ENCODE peak calls at places on chromosomes 13 and 19, in seven cellular contexts. I is heart right ventricle, D is PC-3, E is K562, H is testis, O is adrenal gland, Y is lung. Z is an unnamed sample.
A peak's percentile ranks its signal among the peaks of the same experiment; 100 is the strongest.

GRCh38 chr19:38543807-38544568 is 73.8 kb downstream of the MAP4K1 start:
- DNase-seq in I (peak; percentile 50), Y (peak; percentile 54), O (peak; percentile 83), D (peak; percentile 80), H (peak; percentile 74), E (peak; percentile 98), Z (peak; percentile 91)

GRCh38 chr13:73861136-73861535 is 273.1 kb downstream of the KLF12 start:
- DNase-seq in I (no peak), O (no peak), Y (no peak), E (no peak), D (no peak), H (no peak), Z (no peak)

GRCh38 chr19:19327672-19328071 is 7.0 kb downstream of the MAU2 start:
- DNase-seq in H (no peak), D (no peak), O (no peak), I (no peak), E (no peak), Y (no peak), Z (no peak)

GRCh38 chr13:57123660-57124059 is 17.1 kb upstream of the PRR20A start:
- DNase-seq in H (no peak), Y (no peak), E (no peak), O (no peak), I (peak; percentile 73), D (no peak), Z (peak; percentile 30)

GRCh38 chr13:73259061-73259908 is 200.5 kb downstream of the KLF5 start:
- DNase-seq in H (no peak), E (no peak), Y (no peak), O (no peak), I (no peak), D (no peak), Z (no peak)

GRCh38 chr13:45156565-45157361 is 36.5 kb downstream of the GTF2F2 start:
- DNase-seq in O (no peak), D (no peak), H (no peak), I (no peak), Y (no peak), E (no peak), Z (no peak)

GRCh38 chr13:39897636-39898035 is 242.2 kb downstream of the COG6 start:
- DNase-seq in D (no peak), Y (no peak), H (no peak), I (no peak), E (no peak), O (no peak), Z (no peak)

GRCh38 chr13:20848944-20849343 is 53.6 kb downstream of the XPO4 start:
- DNase-seq in E (no peak), D (no peak), H (no peak), Y (no peak), O (no peak), I (no peak), Z (peak; percentile 45)

GRCh38 chr19:10617409-10618121 is 7.8 kb upstream of the SLC44A2 start:
- DNase-seq in Y (no peak), E (peak; percentile 37), D (peak; percentile 92), O (no peak), I (no peak), H (no peak), Z (no peak)

GRCh38 chr13:31223215-31223614 is 23.4 kb downstream of the B3GLCT start:
- DNase-seq in D (no peak), E (no peak), O (no peak), Y (no peak), H (no peak), I (no peak), Z (no peak)

GRCh38 chr19:37074819-37075362 is 3.3 kb upstream of the ZNF420 start:
- DNase-seq in D (no peak), H (no peak), O (no peak), Y (no peak), E (no peak), I (no peak), Z (no peak)

GRCh38 chr13:30186644-30187431 is 120.5 kb downstream of the KATNAL1 start:
- DNase-seq in O (no peak), Y (no peak), I (no peak), D (no peak), H (no peak), E (no peak), Z (no peak)

GRCh38 chr19:23882493-23882892 is 32.2 kb upstream of the ZNF726 start:
- DNase-seq in E (no peak), O (no peak), H (peak; percentile 76), D (no peak), I (no peak), Y (no peak), Z (no peak)

GRCh38 chr13:94549241-94550029 is 46.5 kb downstream of the TGDS start:
- DNase-seq in D (peak; percentile 92), E (peak; percentile 81), I (peak; percentile 93), Y (peak; percentile 88), O (peak; percentile 90), H (peak; percentile 95), Z (peak; percentile 98)

GRCh38 chr13:112723771-112724170 is 33.9 kb downstream of the ATP11A start:
- DNase-seq in I (no peak), D (no peak), E (no peak), O (no peak), Y (no peak), H (no peak), Z (no peak)

GRCh38 chr13:112720814-112721197 is 31.0 kb downstream of the ATP11A start:
- DNase-seq in I (no peak), Y (no peak), D (no peak), E (no peak), H (no peak), O (no peak), Z (no peak)

GRCh38 chr13:112721198-112722104 is 31.6 kb downstream of the ATP11A start:
- DNase-seq in E (peak; percentile 41), I (no peak), H (no peak), O (no peak), Y (no peak), D (no peak), Z (no peak)

GRCh38 chr13:112724788-112725345 is 35.0 kb downstream of the ATP11A start:
- DNase-seq in H (no peak), Y (no peak), D (peak; percentile 52), I (no peak), O (no peak), E (no peak), Z (no peak)

GRCh38 chr13:112722433-112723250 is 32.8 kb downstream of the ATP11A start:
- DNase-seq in O (peak; percentile 72), H (peak; percentile 83), E (peak; percentile 54), I (peak; percentile 75), Y (peak; percentile 70), D (peak; percentile 77), Z (no peak)
- H3K4me1 ChIP-seq in O (peaks cover 34% of the 10 kb centered on the region), H (peaks cover 22% of the 10 kb centered on the region), E (peaks cover 25% of the 10 kb centered on the region), I (peaks cover 62% of the 10 kb centered on the region), Y (peaks cover 30% of the 10 kb centered on the region), D (peaks cover 44% of the 10 kb centered on the region), Z (no peaks in the 10 kb centered on the region)

DNA sequence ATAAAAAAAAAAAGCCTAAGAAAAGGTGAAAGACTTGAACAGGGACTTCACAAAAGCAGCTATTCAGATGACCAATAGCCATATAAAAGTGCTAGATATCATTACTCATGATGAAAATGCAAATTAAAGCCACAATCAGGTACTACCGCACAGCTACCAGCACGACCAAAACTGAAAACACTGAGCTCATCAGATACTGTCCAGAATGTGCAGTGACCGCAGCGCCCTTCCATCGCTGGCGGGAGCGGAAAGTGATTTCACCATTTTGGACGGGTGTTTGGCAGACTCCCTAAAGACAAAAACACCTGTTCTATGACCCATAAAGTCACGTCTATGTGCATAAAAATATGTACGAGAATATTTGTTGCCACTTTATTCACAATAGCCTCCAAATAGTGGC is 60.7 kb downstream of the SLC6A16 start:
- DNase-seq in I (no peak), H (no peak), D (peak; percentile 39), O (no peak), Y (no peak), E (peak; percentile 32), Z (no peak)
- TF ChIP-seq CTCF in I (no peak), H (no peak), D (no peak), O (no peak), Y (no peak), E (no peak), Z (no peak)

GRCh38 chr19:869245-870177 is 10.0 kb downstream of the CFD start:
- DNase-seq in D (peak; percentile 84), H (peak; percentile 82), Y (no peak), I (peak; percentile 67), E (no peak), O (peak; percentile 61), Z (peak; percentile 91)

GRCh38 chr19:867855-868457 is 8.5 kb downstream of the CFD start:
- DNase-seq in Y (no peak), H (no peak), E (no peak), O (no peak), I (no peak), D (no peak), Z (no peak)

GRCh38 chr19:867301-867793 is 7.9 kb downstream of the CFD start:
- DNase-seq in H (no peak), Y (no peak), D (no peak), I (no peak), E (no peak), O (no peak), Z (peak; percentile 89)

GRCh38 chr19:868458-869244 is 9.2 kb downstream of the CFD start:
- DNase-seq in I (no peak), D (no peak), H (no peak), E (no peak), Y (no peak), O (no peak), Z (no peak)

DNA sequence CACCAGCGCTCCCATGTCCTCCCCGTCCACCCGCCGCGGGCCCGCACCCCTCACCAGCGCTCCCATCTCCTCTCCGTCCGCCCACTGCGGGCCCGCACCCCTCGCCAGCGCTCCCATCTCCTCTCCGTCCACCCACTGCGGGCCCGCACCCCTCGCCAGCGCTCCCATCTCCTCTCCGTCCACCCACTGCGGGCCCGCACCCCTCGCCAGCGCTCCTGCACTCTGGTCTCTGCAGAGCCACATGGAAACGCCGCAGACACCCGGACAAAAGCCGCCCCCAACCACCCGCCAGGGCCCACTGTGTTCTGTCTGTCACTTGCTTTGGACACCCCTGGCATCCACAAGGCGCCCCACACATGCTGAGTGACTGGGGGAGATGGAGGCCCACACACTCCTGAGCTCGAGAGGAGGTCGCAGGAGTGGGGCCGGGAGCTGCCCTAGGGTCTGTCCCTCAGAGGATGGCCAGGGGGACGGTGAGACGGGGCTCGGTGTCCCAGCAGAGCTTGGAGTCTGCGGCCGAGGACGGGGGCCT is 7.4 kb downstream of the CFD start:
- DNase-seq in O (no peak), H (no peak), D (no peak), I (no peak), Y (no peak), E (no peak), Z (no peak)
- H3K4me1 ChIP-seq in O (peaks cover 17% of the 10 kb centered on the region), H (peaks cover 23% of the 10 kb centered on the region), D (peaks cover 12% of the 10 kb centered on the region), I (peaks cover 37% of the 10 kb centered on the region), Y (peaks cover 6% of the 10 kb centered on the region), E (peaks cover 17% of the 10 kb centered on the region), Z (peaks cover 57% of the 10 kb centered on the region)

DNA sequence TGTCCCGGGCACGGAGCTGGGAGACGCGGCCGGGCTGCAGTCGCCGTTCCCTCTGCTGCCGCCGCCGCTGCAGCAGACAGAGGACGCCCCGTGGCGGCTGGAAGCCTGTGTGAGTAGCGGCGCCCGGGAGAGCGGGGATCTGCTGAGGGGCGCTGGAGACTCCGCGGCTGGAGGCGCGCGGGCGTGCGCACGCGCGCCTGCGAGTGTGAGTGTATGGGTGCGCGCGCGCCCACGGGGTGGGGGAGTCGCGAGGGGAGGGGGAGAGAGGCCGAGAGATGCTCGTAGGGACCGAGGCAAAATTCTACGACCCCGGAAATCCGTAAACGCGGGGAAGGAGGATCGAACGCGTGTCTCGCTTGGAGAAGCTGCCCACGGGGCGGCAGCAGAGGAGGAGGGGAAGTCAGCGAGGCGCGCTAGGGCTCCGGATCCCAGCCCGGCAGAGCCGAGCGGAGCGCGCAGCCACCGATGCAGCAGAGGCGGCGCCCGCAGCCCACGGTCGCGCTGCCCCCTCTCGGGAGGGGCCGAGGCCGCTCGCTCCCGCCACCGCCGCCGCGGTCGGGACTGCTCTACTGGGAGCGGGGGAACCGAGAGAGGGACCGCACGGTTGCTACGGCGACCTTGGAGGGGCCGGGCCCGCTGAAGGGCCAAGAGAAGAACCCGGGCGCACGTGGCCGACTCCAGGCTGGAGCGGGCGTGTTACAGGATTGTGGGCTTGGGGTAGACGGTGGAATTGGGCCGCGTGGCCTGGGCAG is at the start of gene ENOX1:
- DNase-seq in H (peak; percentile 84), D (peak; percentile 47), I (peak; percentile 67), E (no peak), O (peak; percentile 46), Y (no peak), Z (peak; percentile 91)
- TF ChIP-seq CTCF in H (no peak), D (no peak), I (peak; percentile 52), E (no peak), O (no peak), Y (no peak), Z (peak; percentile 38)

Z was measured in A673.